ENCODE peak calls at places on chromosome 1, in ten cellular contexts. One of them, this sample, is unnamed.
A peak's percentile ranks its signal among the peaks of the same experiment; 100 is the strongest.

GRCh38 chr1:240658312-240658975 is 46.5 kb upstream of the GREM2 start:
- DNase-seq in K562: no peak
- DNase-seq in suprapubic skin: no peak
- DNase-seq in prostate gland: no peak
- DNase-seq in GM12878: no peak
- DNase-seq in endothelial cell of umbilical vein: no peak
- DNase-seq in transverse colon: no peak
- DNase-seq in H1: no peak
- DNase-seq in upper lobe of left lung: no peak
- DNase-seq in sigmoid colon: no peak
- DNase-seq in this sample: no peak

GRCh38 chr1:110616587-110616986 is 10.4 kb upstream of the KCNA2 start:
- DNase-seq in H1: no peak
- DNase-seq in upper lobe of left lung: no peak
- DNase-seq in endothelial cell of umbilical vein: no peak
- DNase-seq in transverse colon: no peak
- DNase-seq in suprapubic skin: no peak
- DNase-seq in prostate gland: no peak
- DNase-seq in sigmoid colon: peak; percentile 40
- DNase-seq in GM12878: no peak
- DNase-seq in K562: peak; percentile 91
- DNase-seq in this sample: no peak

GRCh38 chr1:58397187-58397820 is 149.2 kb downstream of the OMA1 start:
- DNase-seq in sigmoid colon: no peak
- DNase-seq in prostate gland: no peak
- DNase-seq in transverse colon: no peak
- DNase-seq in endothelial cell of umbilical vein: no peak
- DNase-seq in H1: no peak
- DNase-seq in K562: no peak
- DNase-seq in GM12878: no peak
- DNase-seq in upper lobe of left lung: no peak
- DNase-seq in suprapubic skin: no peak
- DNase-seq in this sample: no peak

GRCh38 chr1:106189780-106190179 is 866.7 kb upstream of the PRMT6 start:
- DNase-seq in GM12878: no peak
- DNase-seq in H1: no peak
- DNase-seq in sigmoid colon: no peak
- DNase-seq in suprapubic skin: no peak
- DNase-seq in K562: no peak
- DNase-seq in endothelial cell of umbilical vein: no peak
- DNase-seq in upper lobe of left lung: no peak
- DNase-seq in transverse colon: no peak
- DNase-seq in prostate gland: no peak
- DNase-seq in this sample: no peak

GRCh38 chr1:166307261-166308188 is 140.7 kb upstream of the FAM78B start:
- DNase-seq in prostate gland: no peak
- DNase-seq in H1: no peak
- DNase-seq in upper lobe of left lung: no peak
- DNase-seq in K562: no peak
- DNase-seq in sigmoid colon: no peak
- DNase-seq in GM12878: no peak
- DNase-seq in transverse colon: no peak
- DNase-seq in suprapubic skin: no peak
- DNase-seq in endothelial cell of umbilical vein: no peak
- DNase-seq in this sample: no peak

GRCh38 chr1:246039585-246039984 is 467.5 kb downstream of the SMYD3 start:
- DNase-seq in GM12878: no peak
- DNase-seq in upper lobe of left lung: no peak
- DNase-seq in H1: no peak
- DNase-seq in suprapubic skin: no peak
- DNase-seq in transverse colon: no peak
- DNase-seq in sigmoid colon: no peak
- DNase-seq in endothelial cell of umbilical vein: no peak
- DNase-seq in K562: no peak
- DNase-seq in prostate gland: no peak
- DNase-seq in this sample: no peak

GRCh38 chr1:180182721-180183311 is 28.1 kb downstream of the QSOX1 start:
- DNase-seq in H1: no peak
- DNase-seq in suprapubic skin: peak; percentile 38
- DNase-seq in GM12878: no peak
- DNase-seq in transverse colon: no peak
- DNase-seq in prostate gland: no peak
- DNase-seq in K562: no peak
- DNase-seq in sigmoid colon: peak; percentile 55
- DNase-seq in upper lobe of left lung: no peak
- DNase-seq in endothelial cell of umbilical vein: no peak
- DNase-seq in this sample: no peak

GRCh38 chr1:62396871-62397270 is 40.0 kb upstream of the USP1 start:
- DNase-seq in upper lobe of left lung: no peak
- DNase-seq in prostate gland: no peak
- DNase-seq in K562: no peak
- DNase-seq in H1: no peak
- DNase-seq in endothelial cell of umbilical vein: no peak
- DNase-seq in suprapubic skin: no peak
- DNase-seq in sigmoid colon: no peak
- DNase-seq in GM12878: no peak
- DNase-seq in transverse colon: no peak
- DNase-seq in this sample: no peak

GRCh38 chr1:5757177-5757820 is 234.9 kb downstream of the NPHP4 start:
- DNase-seq in endothelial cell of umbilical vein: no peak
- DNase-seq in suprapubic skin: no peak
- DNase-seq in upper lobe of left lung: no peak
- DNase-seq in transverse colon: no peak
- DNase-seq in prostate gland: no peak
- DNase-seq in K562: no peak
- DNase-seq in sigmoid colon: no peak
- DNase-seq in GM12878: no peak
- DNase-seq in H1: no peak
- DNase-seq in this sample: no peak

GRCh38 chr1:202159534-202160371 is 649 bp downstream of the PTPN7 start:
- DNase-seq in GM12878: no peak
- DNase-seq in K562: peak; percentile 89
- DNase-seq in suprapubic skin: no peak
- DNase-seq in prostate gland: no peak
- DNase-seq in sigmoid colon: no peak
- DNase-seq in transverse colon: peak; percentile 60
- DNase-seq in endothelial cell of umbilical vein: no peak
- DNase-seq in upper lobe of left lung: no peak
- DNase-seq in H1: no peak
- DNase-seq in this sample: no peak

GRCh38 chr1:46480959-46481646 is 8.5 kb upstream of the DMBX1 start:
- DNase-seq in K562: peak; percentile 73
- DNase-seq in prostate gland: no peak
- DNase-seq in sigmoid colon: no peak
- DNase-seq in endothelial cell of umbilical vein: no peak
- DNase-seq in GM12878: no peak
- DNase-seq in H1: no peak
- DNase-seq in upper lobe of left lung: no peak
- DNase-seq in transverse colon: no peak
- DNase-seq in suprapubic skin: no peak
- DNase-seq in this sample: no peak

GRCh38 chr1:153277852-153278251 is 18.4 kb downstream of the LORICRIN start:
- DNase-seq in transverse colon: peak; percentile 35
- DNase-seq in prostate gland: no peak
- DNase-seq in GM12878: no peak
- DNase-seq in H1: no peak
- DNase-seq in endothelial cell of umbilical vein: no peak
- DNase-seq in K562: peak; percentile 48
- DNase-seq in upper lobe of left lung: no peak
- DNase-seq in suprapubic skin: no peak
- DNase-seq in sigmoid colon: no peak
- DNase-seq in this sample: no peak

GRCh38 chr1:13892671-13893325 is 192.8 kb downstream of the PRDM2 start:
- DNase-seq in upper lobe of left lung: peak; percentile 87
- DNase-seq in sigmoid colon: no peak
- DNase-seq in transverse colon: peak; percentile 23
- DNase-seq in GM12878: no peak
- DNase-seq in K562: no peak
- DNase-seq in suprapubic skin: no peak
- DNase-seq in prostate gland: no peak
- DNase-seq in endothelial cell of umbilical vein: no peak
- DNase-seq in H1: no peak
- DNase-seq in this sample: no peak

GRCh38 chr1:152459596-152460528 is 45.8 kb upstream of the CRNN start:
- DNase-seq in transverse colon: peak; percentile 72
- DNase-seq in K562: peak; percentile 72
- DNase-seq in sigmoid colon: peak; percentile 77
- DNase-seq in GM12878: peak; percentile 84
- DNase-seq in prostate gland: peak; percentile 31
- DNase-seq in endothelial cell of umbilical vein: peak; percentile 63
- DNase-seq in suprapubic skin: peak; percentile 73
- DNase-seq in H1: no peak
- DNase-seq in upper lobe of left lung: peak; percentile 61
- DNase-seq in this sample: no peak

GRCh38 chr1:246815693-246816270 is 91.6 kb downstream of the SCCPDH start:
- DNase-seq in transverse colon: no peak
- DNase-seq in prostate gland: no peak
- DNase-seq in sigmoid colon: no peak
- DNase-seq in suprapubic skin: no peak
- DNase-seq in H1: no peak
- DNase-seq in GM12878: no peak
- DNase-seq in K562: no peak
- DNase-seq in endothelial cell of umbilical vein: no peak
- DNase-seq in upper lobe of left lung: no peak
- DNase-seq in this sample: no peak

GRCh38 chr1:9881838-9882249 is 28.2 kb downstream of the CTNNBIP1 start:
- DNase-seq in GM12878: no peak
- DNase-seq in suprapubic skin: no peak
- DNase-seq in K562: no peak
- DNase-seq in sigmoid colon: no peak
- DNase-seq in endothelial cell of umbilical vein: no peak
- DNase-seq in transverse colon: no peak
- DNase-seq in H1: no peak
- DNase-seq in prostate gland: no peak
- DNase-seq in upper lobe of left lung: no peak
- DNase-seq in this sample: no peak

GRCh38 chr1:212285685-212286436 is 651 bp downstream of the PPP2R5A start:
- DNase-seq in suprapubic skin: peak; percentile 81
- DNase-seq in upper lobe of left lung: peak; percentile 93
- DNase-seq in transverse colon: peak; percentile 78
- DNase-seq in GM12878: no peak
- DNase-seq in K562: peak; percentile 82
- DNase-seq in sigmoid colon: peak; percentile 85
- DNase-seq in prostate gland: peak; percentile 65
- DNase-seq in H1: no peak
- DNase-seq in endothelial cell of umbilical vein: peak; percentile 63
- DNase-seq in this sample: no peak
- TF ChIP-seq POLR2A in suprapubic skin: no peak
- TF ChIP-seq POLR2A in upper lobe of left lung: peak; percentile 74
- TF ChIP-seq POLR2A in transverse colon: peak; percentile 78
- TF ChIP-seq POLR2A in GM12878: peak; percentile 49
- TF ChIP-seq POLR2A in K562: peak; percentile 35
- TF ChIP-seq POLR2A in sigmoid colon: no peak
- TF ChIP-seq POLR2A in prostate gland: no peak
- TF ChIP-seq POLR2A in H1: no peak
- TF ChIP-seq POLR2A in endothelial cell of umbilical vein: peak; percentile 53
- TF ChIP-seq POLR2A in this sample: no peak

GRCh38 chr1:116514708-116515525 is 55.9 kb downstream of the CD58 start:
- DNase-seq in GM12878: peak; percentile 88
- DNase-seq in prostate gland: no peak
- DNase-seq in upper lobe of left lung: no peak
- DNase-seq in K562: no peak
- DNase-seq in H1: no peak
- DNase-seq in suprapubic skin: no peak
- DNase-seq in endothelial cell of umbilical vein: no peak
- DNase-seq in transverse colon: no peak
- DNase-seq in sigmoid colon: no peak
- DNase-seq in this sample: no peak
- TF ChIP-seq POLR2AphosphoS5 in GM12878: peak; percentile 59
- TF ChIP-seq POLR2AphosphoS5 in prostate gland: no peak
- TF ChIP-seq POLR2AphosphoS5 in upper lobe of left lung: peak; percentile 68
- TF ChIP-seq POLR2AphosphoS5 in K562: no peak
- TF ChIP-seq POLR2AphosphoS5 in H1: no peak
- TF ChIP-seq POLR2AphosphoS5 in suprapubic skin: no peak
- TF ChIP-seq POLR2AphosphoS5 in endothelial cell of umbilical vein: no peak
- TF ChIP-seq POLR2AphosphoS5 in transverse colon: no peak
- TF ChIP-seq POLR2AphosphoS5 in sigmoid colon: no peak
- TF ChIP-seq POLR2AphosphoS5 in this sample: no peak

DNA sequence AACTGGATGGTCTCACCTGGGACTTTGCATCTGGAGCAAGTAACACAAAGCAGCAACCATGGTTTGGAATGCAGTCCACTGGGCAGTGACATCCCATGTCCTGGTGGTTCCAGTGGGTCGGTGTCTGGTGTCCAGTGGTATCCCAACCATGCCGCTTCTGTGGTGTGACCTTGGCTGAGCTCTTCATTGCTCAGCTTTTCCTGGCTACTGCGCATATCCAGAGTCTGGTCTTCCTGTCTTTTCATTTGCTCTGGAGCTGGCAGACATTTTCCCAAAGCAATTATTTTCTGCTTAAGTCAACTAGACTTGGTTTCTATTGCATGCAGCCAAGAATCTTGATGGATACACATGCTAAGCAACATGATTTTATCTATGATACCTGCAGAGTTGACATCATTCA is 28.4 kb upstream of the CD2 start:
- DNase-seq in transverse colon: no peak
- DNase-seq in prostate gland: no peak
- DNase-seq in suprapubic skin: no peak
- DNase-seq in endothelial cell of umbilical vein: peak; percentile 4
- DNase-seq in K562: no peak
- DNase-seq in GM12878: no peak
- DNase-seq in H1: no peak
- DNase-seq in upper lobe of left lung: no peak
- DNase-seq in sigmoid colon: no peak
- DNase-seq in this sample: no peak
- H3K4me1 ChIP-seq in transverse colon: no peaks in the 10 kb centered on the region
- H3K4me1 ChIP-seq in prostate gland: no peaks in the 10 kb centered on the region
- H3K4me1 ChIP-seq in suprapubic skin: peaks cover 34% of the 10 kb centered on the region
- H3K4me1 ChIP-seq in endothelial cell of umbilical vein: peaks cover 7% of the 10 kb centered on the region
- H3K4me1 ChIP-seq in K562: peaks cover 6% of the 10 kb centered on the region
- H3K4me1 ChIP-seq in GM12878: no peaks in the 10 kb centered on the region
- H3K4me1 ChIP-seq in H1: no peaks in the 10 kb centered on the region
- H3K4me1 ChIP-seq in upper lobe of left lung: no peaks in the 10 kb centered on the region
- H3K4me1 ChIP-seq in sigmoid colon: no peaks in the 10 kb centered on the region
- H3K4me1 ChIP-seq in this sample: no peaks in the 10 kb centered on the region

DNA sequence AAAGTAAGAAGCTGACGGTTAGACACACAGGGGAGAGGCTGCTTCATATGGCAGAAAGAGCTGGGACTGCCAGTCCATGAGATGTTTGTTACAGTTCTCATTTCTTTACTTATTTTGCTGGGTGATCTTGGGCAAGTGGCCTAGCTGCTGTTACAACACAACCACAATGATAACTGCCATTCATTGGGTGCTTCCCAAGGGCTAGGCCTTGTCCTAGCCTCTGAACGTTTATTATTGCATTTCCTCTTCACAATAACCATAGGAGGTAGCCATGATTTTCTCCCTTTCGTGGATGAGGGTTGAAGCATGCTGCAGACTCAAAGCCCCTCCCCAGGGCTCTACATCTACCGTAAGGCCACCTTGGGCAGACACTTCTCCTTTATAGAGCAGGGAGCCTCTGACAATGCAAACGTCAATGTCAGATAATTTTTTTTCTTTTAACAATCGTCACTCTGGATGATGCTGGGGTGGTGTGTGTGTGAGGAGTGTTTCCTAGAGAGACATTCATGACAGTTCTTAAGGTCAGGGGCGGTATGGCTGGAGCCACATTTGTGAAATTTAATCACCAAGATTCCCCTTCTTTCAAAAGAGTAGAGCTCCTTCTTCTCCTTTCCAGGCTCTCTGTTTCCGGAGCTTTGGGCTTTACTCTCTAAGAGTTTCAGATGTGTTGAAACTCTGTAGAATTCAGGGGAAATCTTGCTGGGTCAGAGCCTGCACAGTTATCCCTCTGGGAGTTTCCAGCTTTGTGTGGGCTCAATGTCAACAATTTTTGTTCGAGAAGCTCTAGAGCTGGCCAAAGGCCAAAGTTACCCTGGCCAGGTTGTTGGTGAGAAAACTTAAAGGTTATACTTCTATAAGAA is 138.5 kb upstream of the SGIP1 start:
- DNase-seq in GM12878: no peak
- DNase-seq in transverse colon: no peak
- DNase-seq in H1: no peak
- DNase-seq in endothelial cell of umbilical vein: no peak
- DNase-seq in suprapubic skin: no peak
- DNase-seq in sigmoid colon: no peak
- DNase-seq in K562: no peak
- DNase-seq in upper lobe of left lung: no peak
- DNase-seq in prostate gland: no peak
- DNase-seq in this sample: no peak
- TF ChIP-seq POLR2A in GM12878: no peak
- TF ChIP-seq POLR2A in transverse colon: no peak
- TF ChIP-seq POLR2A in H1: no peak
- TF ChIP-seq POLR2A in endothelial cell of umbilical vein: no peak
- TF ChIP-seq POLR2A in suprapubic skin: no peak
- TF ChIP-seq POLR2A in sigmoid colon: no peak
- TF ChIP-seq POLR2A in K562: no peak
- TF ChIP-seq POLR2A in upper lobe of left lung: no peak
- TF ChIP-seq POLR2A in prostate gland: no peak
- TF ChIP-seq POLR2A in this sample: no peak

This sample was measured in vagina.